ENCODE peak calls at places on chromosome 17, in ten cellular contexts. F is heart left ventricle; W is fibroblast of lung; U is PC-9; E is H1; G is AG09309; K is AG04449; H is CD4-positive, alpha-beta T cell; M is foreskin fibroblast; Q is HCT116. T is an unnamed sample.

GRCh38 chr17:4810696-4811289 is 3.8 kb downstream of the PLD2 start:
- DNase-seq in U (no peak), F (no peak), K (no peak), M (no peak), Q (no peak), G (no peak), W (no peak), E (no peak), H (no peak), T (no peak)

GRCh38 chr17:17364338-17364667 is 61.1 kb downstream of the NT5M start:
- DNase-seq in K (no peak), H (no peak), Q (no peak), F (no peak), W (no peak), E (no peak), M (no peak), G (no peak), U (no peak), T (no peak)

GRCh38 chr17:55433629-55434422 is 12.2 kb upstream of the MMD start:
- DNase-seq in G (peak), K (peak), F (no peak), Q (no peak), W (peak), E (no peak), M (peak), H (no peak), U (peak), T (peak)

GRCh38 chr17:2250140-2251095 is 53.2 kb downstream of the SMG6 start:
- DNase-seq in F (no peak), Q (no peak), M (no peak), H (peak), W (no peak), U (no peak), K (no peak), E (no peak), G (no peak), T (no peak)

GRCh38 chr17:68906638-68907037 is 48.6 kb downstream of the ABCA8 start:
- DNase-seq in U (no peak), K (no peak), E (no peak), F (no peak), M (no peak), G (no peak), Q (peak), W (peak), H (no peak), T (no peak)

GRCh38 chr17:65931246-65932149 is 260.4 kb downstream of the CEP112 start:
- DNase-seq in K (peak), E (no peak), M (no peak), Q (no peak), G (no peak), F (peak), W (no peak), H (no peak), U (no peak), T (no peak)

GRCh38 chr17:2388705-2389099 is 12.2 kb downstream of the MNT start:
- DNase-seq in H (no peak), E (no peak), M (no peak), K (no peak), F (no peak), W (no peak), U (no peak), G (no peak), Q (no peak), T (no peak)

GRCh38 chr17:27960183-27960589 is 67.0 kb upstream of the LYRM9 start:
- DNase-seq in U (no peak), W (no peak), F (no peak), G (no peak), H (no peak), E (no peak), K (no peak), M (no peak), Q (no peak), T (no peak)

GRCh38 chr17:48795444-48796162 is 21.4 kb downstream of the TTLL6 start:
- DNase-seq in K (peak), U (no peak), F (no peak), H (no peak), G (peak), W (peak), E (no peak), M (peak), Q (peak), T (peak)

GRCh38 chr17:4744999-4745969 is 5.6 kb upstream of the CXCL16 start:
- DNase-seq in G (no peak), K (no peak), F (no peak), U (no peak), W (no peak), Q (no peak), E (peak), H (no peak), M (no peak), T (no peak)

GRCh38 chr17:68450391-68450790 is 6.9 kb downstream of the WIPI1 start:
- DNase-seq in W (no peak), U (no peak), E (no peak), H (no peak), G (no peak), Q (no peak), M (no peak), F (no peak), K (no peak), T (no peak)

GRCh38 chr17:37276475-37276874 is 99.3 kb upstream of the C17orf78 start:
- DNase-seq in W (no peak), E (no peak), U (peak), K (no peak), H (no peak), Q (no peak), F (no peak), G (no peak), M (no peak), T (no peak)

GRCh38 chr17:50931003-50931878 is 65.1 kb upstream of the TOB1 start:
- DNase-seq in M (peak), H (peak), Q (no peak), F (peak), U (peak), G (peak), K (no peak), E (no peak), W (peak), T (peak)

GRCh38 chr17:77279448-77280303 is 138.9 kb downstream of the SEC14L1 start:
- DNase-seq in K (no peak), M (no peak), E (no peak), H (no peak), Q (peak), U (peak), G (no peak), W (peak), F (no peak), T (no peak)
- TF ChIP-seq CTCF in K (no peak), M (no peak), E (no peak), H (no peak), Q (no peak), U (no peak), G (no peak), W (no peak), F (no peak), T (no peak)

DNA sequence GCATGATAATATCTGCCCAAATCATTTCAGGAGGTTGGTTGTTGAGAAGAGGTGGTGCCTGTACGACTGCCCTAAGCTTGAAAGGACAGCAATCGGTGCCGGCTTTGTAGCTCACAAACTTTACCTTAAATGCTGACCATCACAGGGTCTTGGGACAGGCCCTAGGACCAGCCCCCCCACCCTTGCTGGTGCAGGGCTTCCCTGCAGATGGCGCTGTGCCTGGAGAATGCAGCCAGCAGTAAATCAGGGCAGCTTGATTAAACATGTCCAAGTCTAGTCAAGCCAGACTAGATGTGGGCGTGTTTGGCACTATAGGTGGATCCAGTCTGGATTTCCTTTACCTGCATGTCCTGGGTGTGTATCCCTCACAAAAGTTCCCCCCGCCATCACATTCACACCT is 135.5 kb upstream of the CRHR1 start:
- DNase-seq in K (no peak), H (no peak), Q (no peak), E (no peak), W (no peak), M (no peak), G (no peak), F (no peak), U (no peak), T (no peak)
- TF ChIP-seq CTCF in K (no peak), H (no peak), Q (peak), E (peak), W (no peak), M (no peak), G (no peak), F (no peak), U (no peak), T (no peak)

DNA sequence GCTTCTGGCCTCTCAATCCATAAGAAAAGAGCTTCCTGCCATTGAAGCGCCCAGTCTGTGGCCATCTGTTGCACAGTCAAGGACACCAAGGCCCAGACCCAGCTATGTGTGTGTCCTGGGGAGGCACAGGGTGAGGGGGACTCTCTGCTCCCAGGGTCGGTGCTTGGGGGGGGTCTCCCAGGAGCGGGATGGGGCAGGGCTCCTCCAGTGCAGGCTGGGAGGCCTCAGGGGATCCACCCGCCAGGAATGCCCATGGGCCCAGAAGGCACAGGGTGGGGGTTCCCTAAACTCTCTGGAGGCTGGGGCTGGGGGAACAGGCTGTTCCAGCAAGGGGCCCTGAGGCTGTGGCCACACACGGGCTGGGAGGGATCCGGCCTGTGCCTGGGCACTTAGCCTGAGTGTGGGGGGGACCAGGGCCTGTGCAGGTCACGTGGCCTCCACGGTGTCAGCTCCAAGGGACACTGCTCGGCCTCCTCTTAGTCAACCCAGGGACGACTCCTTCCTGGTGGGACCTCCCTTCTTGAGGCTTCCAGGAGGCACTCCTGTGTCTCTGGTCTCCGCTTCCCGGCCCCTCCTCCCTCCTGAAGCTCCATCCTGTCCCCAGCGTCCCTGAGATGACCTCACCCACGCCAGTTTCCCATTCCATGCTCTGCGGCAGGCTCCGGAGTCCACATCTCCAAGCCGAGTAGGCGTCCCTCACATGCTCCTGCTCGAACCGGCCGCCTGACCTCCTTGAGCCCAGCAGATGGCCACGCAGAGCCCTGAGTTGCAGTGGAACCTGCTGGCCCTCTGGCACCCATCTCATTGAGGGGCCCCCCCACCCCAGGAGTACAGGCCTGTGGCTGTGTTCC is 23.1 kb upstream of the BAHCC1 start:
- DNase-seq in K (no peak), H (no peak), G (no peak), M (no peak), W (peak), F (peak), Q (peak), E (no peak), U (peak), T (no peak)
- TF ChIP-seq CTCF in K (peak), H (no peak), G (peak), M (peak), W (peak), F (no peak), Q (peak), E (peak), U (peak), T (peak)

GRCh38 chr17:80510772-80511171 is 33.9 kb upstream of the RPTOR start:
- DNase-seq in W (no peak), Q (no peak), H (no peak), G (no peak), M (no peak), E (no peak), F (no peak), K (no peak), U (no peak), T (no peak)

GRCh38 chr17:80512233-80512632 is 32.4 kb upstream of the RPTOR start:
- DNase-seq in K (no peak), M (peak), F (no peak), E (no peak), W (no peak), G (no peak), H (no peak), Q (no peak), U (no peak), T (no peak)

GRCh38 chr17:80510132-80510531 is 33.7 kb upstream of the NPTX1 start:
- DNase-seq in U (no peak), Q (no peak), K (no peak), W (no peak), E (no peak), G (no peak), H (no peak), F (no peak), M (no peak), T (no peak)

GRCh38 chr17:80513201-80513600 is 31.4 kb upstream of the RPTOR start:
- DNase-seq in M (no peak), E (no peak), W (no peak), G (no peak), Q (no peak), U (no peak), H (no peak), F (no peak), K (no peak), T (no peak)

DNA sequence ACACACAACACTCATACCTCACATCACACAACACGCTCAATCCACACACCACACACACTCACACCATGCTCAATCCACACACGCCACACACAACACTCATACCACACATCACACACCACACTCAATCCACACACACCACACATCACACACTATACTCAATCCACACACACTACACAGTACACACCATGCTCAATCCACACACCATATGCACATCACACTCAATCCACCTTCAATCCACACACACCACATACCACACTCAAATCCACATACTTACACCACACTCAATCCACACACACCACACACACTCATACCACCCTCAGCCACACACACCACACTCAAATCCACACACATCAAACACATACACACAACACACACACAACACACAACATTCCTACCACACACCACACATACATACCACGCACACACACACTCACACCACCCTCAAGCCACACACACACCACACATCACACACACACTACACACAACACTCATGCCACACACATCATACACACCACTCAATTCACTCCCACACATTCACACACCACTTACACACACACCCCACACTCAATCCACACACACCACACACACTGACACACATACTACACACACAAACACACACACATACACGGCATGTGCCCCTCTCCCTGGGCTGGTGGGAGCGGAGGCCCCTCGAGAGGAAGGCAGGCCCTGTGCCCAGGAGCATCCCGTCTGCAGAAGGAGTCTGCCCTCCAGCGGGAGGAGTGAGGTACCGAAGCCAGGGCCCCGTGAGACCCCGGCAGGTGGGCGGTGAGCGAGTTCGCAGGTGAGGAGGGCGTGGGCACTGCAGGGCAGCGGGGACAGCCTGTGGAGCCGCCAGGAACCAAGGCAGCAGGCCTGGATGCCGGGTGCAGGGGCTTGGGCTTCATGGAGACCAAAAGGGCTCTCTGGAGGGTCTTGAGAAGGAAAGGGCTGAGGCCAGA is 33.1 kb upstream of the RPTOR start:
- DNase-seq in G (no peak), E (peak), H (no peak), M (no peak), K (no peak), Q (no peak), U (no peak), F (no peak), W (no peak), T (no peak)
- TF ChIP-seq CTCF in G (no peak), E (peak), H (no peak), M (no peak), K (no peak), Q (peak), U (no peak), F (no peak), W (no peak), T (no peak)

GRCh38 chr17:45681706-45682105 is 102.4 kb upstream of the CRHR1 start:
- DNase-seq in K (no peak), F (no peak), G (no peak), M (no peak), H (no peak), E (no peak), W (no peak), Q (no peak), U (no peak), T (no peak)
- TF ChIP-seq CTCF in K (no peak), F (no peak), G (no peak), M (no peak), H (no peak), E (no peak), W (no peak), Q (no peak), U (no peak), T (no peak)

DNA sequence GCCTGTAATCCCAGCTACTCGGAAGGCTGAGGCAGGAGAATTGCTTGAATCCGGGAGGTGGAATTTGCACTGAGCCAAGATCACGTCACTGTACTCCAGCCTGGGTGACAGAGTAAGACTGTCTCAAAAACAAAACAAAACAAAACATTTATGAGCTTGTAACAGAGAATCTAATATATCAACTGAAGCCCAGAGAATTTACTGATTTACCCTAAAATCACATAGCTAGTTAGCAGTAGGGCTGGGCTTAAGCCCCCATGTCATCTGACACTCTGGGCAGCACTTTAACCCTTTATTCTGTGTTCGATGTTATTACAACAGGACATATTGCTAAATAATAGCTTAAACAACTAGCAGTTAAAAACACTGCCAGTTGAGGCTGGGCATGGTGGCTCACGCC is 90.0 kb upstream of the CORO6 start:
- DNase-seq in F (no peak), H (no peak), E (no peak), K (no peak), Q (no peak), M (no peak), G (no peak), U (no peak), W (no peak), T (no peak)
- TF ChIP-seq CTCF in F (no peak), H (no peak), E (no peak), K (no peak), Q (no peak), M (no peak), G (no peak), U (no peak), W (no peak), T (no peak)